ENCODE peak calls at places on chromosomes 11 and 22, in seven cellular contexts. K is left ventricle myocardium inferior, Z is NCI-H1694, O is A549, B is GDM1, T is nucleus accumbens, P is pons. C is an unnamed sample.
A peak's percentile ranks its signal among the peaks of the same experiment; 100 is the strongest.

GRCh38 chr11:113856966-113857759 is 18.2 kb downstream of the USP28 start:
- DNase-seq in K (no peak), Z (no peak), O (no peak), B (no peak), T (no peak), P (no peak), C (no peak)

GRCh38 chr11:1138053-1138452 is 19.7 kb upstream of the MUC5AC start:
- DNase-seq in K (no peak), Z (no peak), O (no peak), B (no peak), T (no peak), P (no peak), C (no peak)

GRCh38 chr11:115999437-115999836 is 495.2 kb upstream of the CADM1 start:
- DNase-seq in K (no peak), Z (no peak), O (no peak), B (no peak), T (no peak), P (no peak), C (no peak)

GRCh38 chr11:129728571-129728970 is 87.1 kb upstream of the TMEM45B start:
- DNase-seq in K (no peak), Z (no peak), O (no peak), B (no peak), T (no peak), P (no peak), C (no peak)

GRCh38 chr11:128509990-128510389 is 77.4 kb downstream of the ETS1 start:
- DNase-seq in K (no peak), Z (no peak), O (peak; percentile 42), B (no peak), T (no peak), P (no peak), C (no peak)

GRCh38 chr22:46239261-46240048 is 10.6 kb downstream of the CDPF1 start:
- DNase-seq in K (no peak), Z (no peak), O (no peak), B (peak; percentile 51), T (no peak), P (no peak), C (no peak)

GRCh38 chr22:39723899-39724351 is 153.4 kb downstream of the CACNA1I start:
- DNase-seq in K (no peak), Z (no peak), O (no peak), B (no peak), T (no peak), P (no peak), C (no peak)

GRCh38 chr22:49303781-49304461 is 523.8 kb downstream of the BRD1 start:
- DNase-seq in K (no peak), Z (no peak), O (no peak), B (no peak), T (no peak), P (no peak), C (no peak)

GRCh38 chr11:118740892-118741291 is 50.1 kb downstream of the DDX6 start:
- DNase-seq in K (no peak), Z (no peak), O (no peak), B (no peak), T (no peak), P (no peak), C (no peak)

GRCh38 chr11:34655335-34656008 is 34.6 kb downstream of the EHF start:
- DNase-seq in K (no peak), Z (no peak), O (peak; percentile 76), B (no peak), T (no peak), P (no peak), C (no peak)

GRCh38 chr11:3043315-3043871 is 13.8 kb downstream of the CARS1 start:
- DNase-seq in K (peak; percentile 80), Z (no peak), O (no peak), B (no peak), T (no peak), P (no peak), C (no peak)

C was measured in ELF-1.